ENCODE peak calls at places on chromosomes 3 and 15, in nine cellular contexts. Q is Calu3; B is lower leg skin; D is fibroblast of mammary gland; M is body of pancreas; R is D721Med; K is fibroblast of pulmonary artery; I is CD8-positive, alpha-beta T cell; V is MM.1S. Y is an unnamed sample.

GRCh38 chr15:64844576-64845140 is 2.9 kb downstream of the PLEKHO2 start:
- DNase-seq in Q (no peak), B (no peak), D (no peak), M (no peak), R (no peak), K (no peak), I (no peak), V (no peak), Y (no peak)

GRCh38 chr3:139848660-139849059 is 86.3 kb upstream of the CLSTN2 start:
- DNase-seq in Q (no peak), B (no peak), D (no peak), M (no peak), R (no peak), K (no peak), I (no peak), V (no peak), Y (no peak)

GRCh38 chr15:41876007-41876406 is 17.8 kb downstream of the SPTBN5 start:
- DNase-seq in Q (no peak), B (no peak), D (no peak), M (no peak), R (no peak), K (no peak), I (no peak), V (no peak), Y (no peak)

GRCh38 chr3:16452265-16452664 is 61.2 kb downstream of the RFTN1 start:
- DNase-seq in Q (no peak), B (no peak), D (peak), M (no peak), R (no peak), K (peak), I (no peak), V (no peak), Y (no peak)

GRCh38 chr3:16810593-16811367 is 74.0 kb upstream of the PLCL2 start:
- DNase-seq in Q (no peak), B (no peak), D (no peak), M (no peak), R (no peak), K (no peak), I (no peak), V (no peak), Y (no peak)

GRCh38 chr15:26298010-26298661 is 435.0 kb upstream of the ATP10A start:
- DNase-seq in Q (no peak), B (no peak), D (no peak), M (no peak), R (no peak), K (no peak), I (no peak), V (no peak), Y (no peak)

GRCh38 chr3:179260949-179261765 is 10.2 kb upstream of the KCNMB3 start:
- DNase-seq in Q (peak), B (peak), D (peak), M (peak), R (no peak), K (peak), I (peak), V (peak), Y (peak)

GRCh38 chr3:182241777-182242556 is 530.2 kb downstream of the SOX2 start:
- DNase-seq in Q (no peak), B (no peak), D (peak), M (peak), R (no peak), K (peak), I (no peak), V (no peak), Y (no peak)

GRCh38 chr3:113695818-113696645 is at the start of gene USF3:
- DNase-seq in Q (peak), B (peak), D (peak), M (peak), R (peak), K (peak), I (peak), V (peak), Y (peak)

GRCh38 chr3:150232992-150233451 is 175.1 kb upstream of the TSC22D2 start:
- DNase-seq in Q (no peak), B (peak), D (peak), M (no peak), R (no peak), K (peak), I (no peak), V (no peak), Y (no peak)

GRCh38 chr15:48283361-48284157 is 47.7 kb upstream of the DUT start:
- DNase-seq in Q (no peak), B (no peak), D (no peak), M (no peak), R (no peak), K (peak), I (no peak), V (no peak), Y (no peak)

GRCh38 chr15:99306694-99307338 is 55.5 kb downstream of the LRRC28 start:
- DNase-seq in Q (no peak), B (no peak), D (no peak), M (peak), R (no peak), K (no peak), I (no peak), V (no peak), Y (no peak)

GRCh38 chr15:89003865-89004725 is 84.2 kb upstream of the ABHD2 start:
- DNase-seq in Q (no peak), B (peak), D (peak), M (no peak), R (no peak), K (peak), I (no peak), V (no peak), Y (no peak)

GRCh38 chr15:44798815-44799214 is 62.5 kb downstream of the TRIM69 start:
- DNase-seq in Q (no peak), B (no peak), D (no peak), M (no peak), R (peak), K (no peak), I (no peak), V (no peak), Y (no peak)

GRCh38 chr15:88246081-88246480 is 10.5 kb downstream of the NTRK3 start:
- DNase-seq in Q (no peak), B (no peak), D (no peak), M (no peak), R (no peak), K (no peak), I (no peak), V (no peak), Y (no peak)

GRCh38 chr3:53890726-53891499 is 746 bp downstream of the SELENOK start:
- DNase-seq in Q (no peak), B (no peak), D (peak), M (peak), R (no peak), K (peak), I (peak), V (peak), Y (no peak)

GRCh38 chr15:91099616-91100560 is at the start of gene SV2B:
- DNase-seq in Q (peak), B (peak), D (peak), M (peak), R (no peak), K (peak), I (no peak), V (peak), Y (no peak)

GRCh38 chr15:47961401-47962090 is 159.2 kb upstream of the SLC24A5 start:
- DNase-seq in Q (no peak), B (no peak), D (no peak), M (no peak), R (no peak), K (no peak), I (no peak), V (peak), Y (no peak)

DNA sequence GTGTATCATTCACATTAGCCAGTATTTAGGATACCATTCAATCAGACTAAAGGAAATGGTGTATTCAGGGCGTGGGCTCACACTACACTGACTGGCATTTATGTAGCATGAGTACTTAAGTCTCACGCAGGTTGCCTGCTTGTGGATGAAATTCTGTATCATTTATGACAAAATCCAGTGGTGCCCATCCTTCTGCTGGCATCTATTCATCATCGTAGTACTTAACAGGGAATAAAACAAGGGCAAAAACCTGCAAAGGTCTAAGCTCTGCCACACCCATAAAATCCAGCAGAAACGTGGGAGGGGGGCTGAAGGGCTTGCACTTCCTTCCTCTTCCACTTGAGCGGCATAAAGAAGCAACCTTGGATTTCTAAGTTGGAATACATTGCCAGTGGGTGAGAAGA is 2.7 kb downstream of the GAP43 start:
- DNase-seq in Q (no peak), B (no peak), D (no peak), M (no peak), R (no peak), K (no peak), I (no peak), V (no peak), Y (no peak)
- TF ChIP-seq CTCF in Q (no peak), B (no peak), D (no peak), M (no peak), R (no peak), K (no peak), I (no peak), V (no peak), Y (no peak)

GRCh38 chr3:55631766-55632331 is 144.7 kb upstream of the WNT5A start:
- DNase-seq in Q (no peak), B (no peak), D (no peak), M (no peak), R (no peak), K (no peak), I (no peak), V (no peak), Y (no peak)

GRCh38 chr3:55630921-55631299 is 143.8 kb upstream of the WNT5A start:
- DNase-seq in Q (no peak), B (no peak), D (no peak), M (no peak), R (no peak), K (no peak), I (no peak), V (no peak), Y (no peak)

GRCh38 chr3:55630280-55630920 is 143.3 kb upstream of the WNT5A start:
- DNase-seq in Q (no peak), B (no peak), D (no peak), M (no peak), R (no peak), K (no peak), I (no peak), V (no peak), Y (no peak)

GRCh38 chr3:55634345-55634744 is 147.2 kb upstream of the WNT5A start:
- DNase-seq in Q (no peak), B (no peak), D (no peak), M (no peak), R (no peak), K (no peak), I (no peak), V (no peak), Y (no peak)

DNA sequence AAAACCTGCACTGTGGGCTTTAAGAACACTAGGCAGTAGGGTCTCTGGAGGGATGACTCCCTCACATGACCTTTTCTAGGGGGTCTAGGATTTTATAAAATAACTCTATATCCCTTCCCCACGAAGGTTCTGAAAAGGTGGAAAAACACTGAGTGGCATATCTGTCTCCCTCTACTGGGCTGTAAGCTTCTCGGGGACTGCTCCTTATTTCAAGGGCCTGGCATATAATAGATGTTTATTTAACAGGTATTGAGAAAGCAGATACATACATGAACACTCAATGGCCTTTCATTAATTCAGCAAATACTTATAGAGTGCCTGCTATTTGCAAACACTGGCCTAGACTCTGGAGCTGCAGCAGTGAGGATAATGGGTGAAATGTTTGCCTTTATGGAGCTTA is 146.2 kb upstream of the WNT5A start:
- DNase-seq in Q (no peak), B (no peak), D (no peak), M (no peak), R (no peak), K (no peak), I (no peak), V (no peak), Y (no peak)
- TF ChIP-seq CTCF in Q (no peak), B (no peak), D (no peak), M (no peak), R (no peak), K (no peak), I (no peak), V (no peak), Y (no peak)

GRCh38 chr3:97914390-97914789 is 57.8 kb downstream of the RIOX2 start:
- DNase-seq in Q (no peak), B (no peak), D (peak), M (no peak), R (no peak), K (peak), I (no peak), V (no peak), Y (no peak)

GRCh38 chr3:97916576-97916975 is 55.7 kb downstream of the RIOX2 start:
- DNase-seq in Q (no peak), B (no peak), D (no peak), M (no peak), R (no peak), K (no peak), I (no peak), V (no peak), Y (no peak)

GRCh38 chr3:97911459-97911858 is 60.8 kb downstream of the RIOX2 start:
- DNase-seq in Q (no peak), B (no peak), D (no peak), M (no peak), R (peak), K (no peak), I (no peak), V (no peak), Y (no peak)

GRCh38 chr3:97910931-97911351 is 61.3 kb downstream of the RIOX2 start:
- DNase-seq in Q (no peak), B (no peak), D (no peak), M (no peak), R (no peak), K (peak), I (no peak), V (no peak), Y (no peak)
- TF ChIP-seq CTCF in Q (no peak), B (no peak), D (no peak), M (no peak), R (no peak), K (no peak), I (no peak), V (no peak), Y (no peak)

DNA sequence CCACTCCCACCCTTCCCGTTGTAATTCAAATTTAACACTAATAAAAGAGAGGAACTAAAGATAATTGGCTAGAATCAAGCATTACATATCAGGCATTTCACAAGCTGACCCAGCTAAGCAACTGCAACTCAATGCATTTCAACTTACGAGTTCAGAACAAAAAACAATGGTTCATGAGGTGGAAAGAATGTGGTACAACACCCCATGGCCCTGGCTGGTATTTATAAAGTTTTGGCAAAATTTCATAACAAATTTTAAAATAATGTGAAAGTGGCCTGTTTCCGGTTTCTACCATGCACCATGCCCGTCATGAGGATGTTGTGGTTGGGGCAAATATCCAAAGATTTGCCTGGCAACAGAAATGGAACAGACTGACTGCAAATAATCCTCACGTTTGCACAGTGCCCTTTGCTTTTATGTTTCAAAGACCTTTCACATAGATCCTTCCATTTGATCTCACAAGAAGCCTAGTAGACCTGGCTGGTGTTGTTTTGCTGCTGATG is 455.3 kb upstream of the NR2F2 start:
- DNase-seq in Q (no peak), B (no peak), D (peak), M (no peak), R (no peak), K (peak), I (no peak), V (peak), Y (no peak)
- TF ChIP-seq CTCF in Q (no peak), B (no peak), D (no peak), M (no peak), R (no peak), K (no peak), I (no peak), V (no peak), Y (no peak)

DNA sequence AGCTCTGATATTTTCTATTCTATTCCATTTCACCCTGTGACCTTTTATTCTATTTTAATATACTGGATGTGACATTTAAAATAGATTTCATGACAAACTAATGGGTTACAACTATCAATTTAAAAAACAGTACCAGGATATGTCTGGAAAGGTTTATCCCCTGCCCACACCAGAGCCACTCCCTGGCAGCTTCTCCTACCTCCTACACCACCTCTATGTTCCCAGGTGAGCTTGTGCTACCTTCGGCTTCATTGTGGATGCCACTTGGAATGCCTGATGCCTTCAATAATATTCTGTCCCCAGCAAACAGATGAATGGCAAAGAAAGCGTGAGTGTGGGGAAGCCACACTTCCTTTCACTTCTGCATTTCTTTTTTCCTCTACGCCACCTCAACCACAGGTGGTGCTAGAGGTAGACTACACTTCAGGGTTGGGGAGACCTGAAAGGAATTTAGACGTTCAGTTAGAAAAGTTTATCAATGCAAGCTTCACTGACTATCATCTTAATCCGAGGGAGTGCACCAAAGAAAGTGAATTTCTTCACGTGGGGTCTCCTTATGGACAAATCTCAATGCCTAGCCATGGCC is 213.0 kb downstream of the SSR3 start:
- DNase-seq in Q (no peak), B (no peak), D (no peak), M (no peak), R (no peak), K (no peak), I (no peak), V (peak), Y (no peak)
- TF ChIP-seq CTCF in Q (no peak), B (no peak), D (no peak), M (no peak), R (no peak), K (no peak), I (no peak), V (peak), Y (no peak)

GRCh38 chr15:77548608-77549551 is 83.8 kb downstream of the LINGO1 start:
- DNase-seq in Q (no peak), B (no peak), D (no peak), M (no peak), R (no peak), K (no peak), I (no peak), V (no peak), Y (no peak)

GRCh38 chr15:77545058-77545457 is 87.7 kb downstream of the LINGO1 start:
- DNase-seq in Q (no peak), B (no peak), D (no peak), M (no peak), R (no peak), K (no peak), I (no peak), V (no peak), Y (no peak)

GRCh38 chr15:77547801-77548607 is 84.7 kb downstream of the LINGO1 start:
- DNase-seq in Q (no peak), B (no peak), D (no peak), M (no peak), R (no peak), K (no peak), I (no peak), V (no peak), Y (peak)

GRCh38 chr15:77546050-77546501 is 86.6 kb downstream of the LINGO1 start:
- DNase-seq in Q (peak), B (no peak), D (peak), M (no peak), R (no peak), K (peak), I (no peak), V (no peak), Y (no peak)

GRCh38 chr15:77546870-77547269 is 85.8 kb downstream of the LINGO1 start:
- DNase-seq in Q (no peak), B (no peak), D (no peak), M (no peak), R (no peak), K (no peak), I (no peak), V (no peak), Y (peak)
- TF ChIP-seq CTCF in Q (no peak), B (no peak), D (no peak), M (no peak), R (no peak), K (no peak), I (no peak), V (no peak), Y (no peak)

DNA sequence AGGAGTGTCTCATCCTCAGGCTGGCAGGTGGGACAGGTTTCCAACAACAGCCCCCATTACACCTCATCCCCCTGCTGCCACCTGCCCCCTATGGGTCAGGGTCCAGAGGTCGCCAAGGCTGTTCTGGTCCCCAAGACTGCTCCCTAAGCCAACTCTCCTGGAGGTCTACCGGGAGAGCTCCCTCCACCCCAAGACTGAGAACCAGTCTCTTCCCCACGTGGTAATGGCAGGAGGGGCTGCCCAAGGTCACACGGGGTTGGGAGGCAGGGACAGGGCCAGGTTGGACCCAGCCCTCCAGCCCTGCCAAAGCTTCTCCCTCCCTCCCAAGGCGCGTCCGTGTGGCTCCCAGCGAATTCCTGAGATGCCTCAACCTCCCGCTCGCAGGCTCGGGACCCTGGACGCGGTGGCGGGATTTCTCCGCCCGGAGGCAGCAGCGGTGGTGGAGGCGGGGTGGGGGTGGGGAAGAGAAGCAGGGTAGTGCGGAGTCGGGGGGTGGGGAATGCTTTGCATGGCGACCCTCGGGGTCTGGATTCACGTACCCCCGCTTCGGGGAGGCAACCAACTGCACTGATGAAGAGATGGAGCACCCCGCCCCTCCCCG is 80.1 kb downstream of the IQSEC1 start:
- DNase-seq in Q (no peak), B (no peak), D (no peak), M (peak), R (no peak), K (no peak), I (no peak), V (no peak), Y (no peak)
- TF ChIP-seq CTCF in Q (no peak), B (no peak), D (no peak), M (no peak), R (no peak), K (no peak), I (no peak), V (no peak), Y (no peak)

Y was measured in CD14-positive monocyte.